ENCODE peak calls at places on chromosomes 6 and 20, in nine cellular contexts. B is cardiac fibroblast; N is keratinocyte; A is cardiac muscle cell; G is AG09309; H is stimulated activated CD8-positive, alpha-beta memory T cell treated with anti-CD3 and anti-CD28 coated beads, Interleukin-4, amount 100 ng/mL, for 1 hour; E is skeletal muscle cell; C is HTR-8/SVneo; U is NCI-H2107. O is an unnamed sample.

GRCh38 chr6:89281779-89282246 is 33.3 kb downstream of the GABRR2 start:
- DNase-seq in B (peak), N (no peak), A (peak), G (no peak), H (no peak), E (no peak), C (peak), U (no peak), O (peak)

GRCh38 chr6:52503344-52503747 is 73.5 kb downstream of the TRAM2 start:
- DNase-seq in B (no peak), N (no peak), A (peak), G (no peak), H (no peak), E (no peak), C (no peak), U (no peak), O (peak)

GRCh38 chr6:146246028-146246427 is 217.2 kb downstream of the GRM1 start:
- DNase-seq in B (no peak), N (no peak), A (peak), G (no peak), H (no peak), E (no peak), C (no peak), U (no peak), O (peak)

GRCh38 chr20:59149678-59150504 is 13.7 kb upstream of the ZNF831 start:
- DNase-seq in B (no peak), N (no peak), A (no peak), G (no peak), H (peak), E (no peak), C (no peak), U (no peak), O (no peak)

GRCh38 chr6:37059344-37060194 is 54.1 kb downstream of the FGD2 start:
- DNase-seq in B (peak), N (peak), A (peak), G (peak), H (no peak), E (peak), C (peak), U (no peak), O (peak)

GRCh38 chr6:83247471-83247870 is 54.3 kb downstream of the RWDD2A start:
- DNase-seq in B (no peak), N (no peak), A (no peak), G (no peak), H (no peak), E (no peak), C (no peak), U (no peak), O (no peak)

GRCh38 chr6:131655951-131656350 is 18.8 kb downstream of the ENPP3 start:
- DNase-seq in B (no peak), N (no peak), A (no peak), G (no peak), H (no peak), E (no peak), C (no peak), U (no peak), O (no peak)

GRCh38 chr6:130377371-130377770 is 11.6 kb downstream of the TMEM200A start:
- DNase-seq in B (no peak), N (no peak), A (no peak), G (no peak), H (no peak), E (peak), C (no peak), U (no peak), O (no peak)

GRCh38 chr6:167825759-167826229 is 917 bp upstream of the AFDN start:
- DNase-seq in B (no peak), N (no peak), A (peak), G (no peak), H (no peak), E (no peak), C (peak), U (no peak), O (peak)

GRCh38 chr6:24658573-24659511 is 7.9 kb downstream of the TDP2 start:
- DNase-seq in B (peak), N (no peak), A (no peak), G (peak), H (no peak), E (peak), C (no peak), U (no peak), O (no peak)

GRCh38 chr20:60294627-60295026 is 336.4 kb downstream of the CDH26 start:
- DNase-seq in B (no peak), N (no peak), A (no peak), G (no peak), H (no peak), E (no peak), C (no peak), U (no peak), O (no peak)

GRCh38 chr20:47686545-47686944 is 98.7 kb downstream of the SULF2 start:
- DNase-seq in B (peak), N (no peak), A (no peak), G (peak), H (no peak), E (peak), C (peak), U (no peak), O (no peak)

GRCh38 chr6:37602801-37603200 is 94.9 kb downstream of the MDGA1 start:
- DNase-seq in B (no peak), N (no peak), A (no peak), G (no peak), H (no peak), E (no peak), C (no peak), U (no peak), O (no peak)

GRCh38 chr6:22980446-22980845 is 411.1 kb downstream of the HDGFL1 start:
- DNase-seq in B (no peak), N (no peak), A (no peak), G (no peak), H (no peak), E (peak), C (no peak), U (no peak), O (no peak)

GRCh38 chr6:138372711-138373463 is 4.8 kb upstream of the SMIM28 start:
- DNase-seq in B (peak), N (no peak), A (no peak), G (no peak), H (no peak), E (no peak), C (peak), U (no peak), O (no peak)

GRCh38 chr6:79353226-79353625 is 118.7 kb upstream of the HMGN3 start:
- DNase-seq in B (no peak), N (no peak), A (no peak), G (no peak), H (no peak), E (no peak), C (no peak), U (no peak), O (no peak)

GRCh38 chr6:14165091-14165490 is 47.5 kb downstream of the CD83 start:
- DNase-seq in B (peak), N (no peak), A (no peak), G (peak), H (no peak), E (peak), C (no peak), U (no peak), O (no peak)

GRCh38 chr6:130697661-130698535 is 129.3 kb upstream of the SMLR1 start:
- DNase-seq in B (peak), N (no peak), A (peak), G (no peak), H (peak), E (no peak), C (peak), U (no peak), O (peak)

GRCh38 chr6:5537967-5538366 is 276.7 kb downstream of the FARS2 start:
- DNase-seq in B (peak), N (no peak), A (no peak), G (peak), H (no peak), E (no peak), C (no peak), U (no peak), O (no peak)

GRCh38 chr20:34311118-34312023 is 8.2 kb upstream of the AHCY start:
- DNase-seq in B (no peak), N (no peak), A (peak), G (no peak), H (no peak), E (no peak), C (no peak), U (no peak), O (peak)

GRCh38 chr6:111642463-111643158 is 36.9 kb upstream of the TRAF3IP2 start:
- DNase-seq in B (peak), N (no peak), A (peak), G (no peak), H (no peak), E (no peak), C (peak), U (no peak), O (peak)

GRCh38 chr6:49453221-49453620 is 9.8 kb downstream of the MMUT start:
- DNase-seq in B (peak), N (no peak), A (peak), G (no peak), H (no peak), E (no peak), C (no peak), U (no peak), O (no peak)

GRCh38 chr6:77425676-77426075 is 37.6 kb downstream of the HTR1B start:
- DNase-seq in B (peak), N (no peak), A (no peak), G (no peak), H (no peak), E (no peak), C (no peak), U (no peak), O (no peak)

GRCh38 chr6:109626311-109626710 is 64.7 kb downstream of the AK9 start:
- DNase-seq in B (no peak), N (no peak), A (no peak), G (no peak), H (no peak), E (no peak), C (no peak), U (no peak), O (no peak)

GRCh38 chr6:136752554-136752953 is 39.7 kb downstream of the MAP3K5 start:
- DNase-seq in B (no peak), N (no peak), A (peak), G (no peak), H (no peak), E (no peak), C (no peak), U (no peak), O (no peak)

GRCh38 chr6:37622639-37623038 is 75.0 kb downstream of the MDGA1 start:
- DNase-seq in B (no peak), N (no peak), A (no peak), G (no peak), H (no peak), E (no peak), C (no peak), U (no peak), O (no peak)

GRCh38 chr6:154786144-154786868 is 53.1 kb downstream of the SCAF8 start:
- DNase-seq in B (no peak), N (no peak), A (no peak), G (no peak), H (no peak), E (no peak), C (no peak), U (no peak), O (no peak)

GRCh38 chr20:63173552-63174191 is 42.3 kb downstream of the YTHDF1 start:
- DNase-seq in B (no peak), N (no peak), A (no peak), G (no peak), H (no peak), E (no peak), C (no peak), U (no peak), O (no peak)

O was measured in cerebellar cortex.